ENCODE peak calls at places on chromosomes 11 and 22, in eight cellular contexts. One of them, this sample, is unnamed.

GRCh38 chr11:129331217-129331616 is 44.4 kb upstream of the BARX2 start:
- DNase-seq in CD8-positive, alpha-beta memory T cell: no peak
- DNase-seq in astrocyte of the cerebellum: no peak
- DNase-seq in HEK293T: no peak
- DNase-seq in thoracic aorta: no peak
- DNase-seq in AML-193: no peak
- DNase-seq in activated T-helper 1 cell treated with Interleukin-2 at 50 U/mL for 16 hours: no peak
- DNase-seq in ureter: no peak
- DNase-seq in this sample: no peak

GRCh38 chr22:38731703-38732161 is 24.1 kb downstream of the SUN2 start:
- DNase-seq in CD8-positive, alpha-beta memory T cell: no peak
- DNase-seq in astrocyte of the cerebellum: no peak
- DNase-seq in HEK293T: no peak
- DNase-seq in thoracic aorta: no peak
- DNase-seq in AML-193: no peak
- DNase-seq in activated T-helper 1 cell treated with Interleukin-2 at 50 U/mL for 16 hours: no peak
- DNase-seq in ureter: no peak
- DNase-seq in this sample: no peak

GRCh38 chr11:119338318-119338890 is 2.3 kb downstream of the C1QTNF5 start:
- DNase-seq in CD8-positive, alpha-beta memory T cell: peak
- DNase-seq in astrocyte of the cerebellum: peak
- DNase-seq in HEK293T: peak
- DNase-seq in thoracic aorta: no peak
- DNase-seq in AML-193: peak
- DNase-seq in activated T-helper 1 cell treated with Interleukin-2 at 50 U/mL for 16 hours: peak
- DNase-seq in ureter: no peak
- DNase-seq in this sample: no peak

GRCh38 chr11:20000393-20001134 is 159.7 kb downstream of the DBX1 start:
- DNase-seq in CD8-positive, alpha-beta memory T cell: no peak
- DNase-seq in astrocyte of the cerebellum: no peak
- DNase-seq in HEK293T: no peak
- DNase-seq in thoracic aorta: no peak
- DNase-seq in AML-193: no peak
- DNase-seq in activated T-helper 1 cell treated with Interleukin-2 at 50 U/mL for 16 hours: no peak
- DNase-seq in ureter: no peak
- DNase-seq in this sample: no peak

GRCh38 chr11:68946416-68947090 is 34.2 kb downstream of the MRGPRD start:
- DNase-seq in CD8-positive, alpha-beta memory T cell: no peak
- DNase-seq in astrocyte of the cerebellum: peak
- DNase-seq in HEK293T: no peak
- DNase-seq in thoracic aorta: no peak
- DNase-seq in AML-193: no peak
- DNase-seq in activated T-helper 1 cell treated with Interleukin-2 at 50 U/mL for 16 hours: no peak
- DNase-seq in ureter: no peak
- DNase-seq in this sample: peak

GRCh38 chr11:5198285-5198684 is 2.2 kb downstream of the OR51V1 start:
- DNase-seq in CD8-positive, alpha-beta memory T cell: no peak
- DNase-seq in astrocyte of the cerebellum: no peak
- DNase-seq in HEK293T: no peak
- DNase-seq in thoracic aorta: no peak
- DNase-seq in AML-193: no peak
- DNase-seq in activated T-helper 1 cell treated with Interleukin-2 at 50 U/mL for 16 hours: no peak
- DNase-seq in ureter: no peak
- DNase-seq in this sample: no peak

GRCh38 chr11:28696591-28696990 is 588.4 kb downstream of the METTL15 start:
- DNase-seq in CD8-positive, alpha-beta memory T cell: no peak
- DNase-seq in astrocyte of the cerebellum: no peak
- DNase-seq in HEK293T: no peak
- DNase-seq in thoracic aorta: no peak
- DNase-seq in AML-193: no peak
- DNase-seq in activated T-helper 1 cell treated with Interleukin-2 at 50 U/mL for 16 hours: no peak
- DNase-seq in ureter: no peak
- DNase-seq in this sample: no peak

GRCh38 chr22:50613291-50613981 is 12.8 kb downstream of the MAPK8IP2 start:
- DNase-seq in CD8-positive, alpha-beta memory T cell: no peak
- DNase-seq in astrocyte of the cerebellum: no peak
- DNase-seq in HEK293T: no peak
- DNase-seq in thoracic aorta: no peak
- DNase-seq in AML-193: no peak
- DNase-seq in activated T-helper 1 cell treated with Interleukin-2 at 50 U/mL for 16 hours: no peak
- DNase-seq in ureter: no peak
- DNase-seq in this sample: no peak

GRCh38 chr11:64745219-64745522 is 1.2 kb upstream of the RASGRP2 start:
- DNase-seq in CD8-positive, alpha-beta memory T cell: peak
- DNase-seq in astrocyte of the cerebellum: no peak
- DNase-seq in HEK293T: no peak
- DNase-seq in thoracic aorta: no peak
- DNase-seq in AML-193: peak
- DNase-seq in activated T-helper 1 cell treated with Interleukin-2 at 50 U/mL for 16 hours: peak
- DNase-seq in ureter: peak
- DNase-seq in this sample: no peak

GRCh38 chr22:37454857-37455686 is 27.8 kb upstream of the ELFN2 start:
- DNase-seq in CD8-positive, alpha-beta memory T cell: no peak
- DNase-seq in astrocyte of the cerebellum: peak
- DNase-seq in HEK293T: no peak
- DNase-seq in thoracic aorta: no peak
- DNase-seq in AML-193: no peak
- DNase-seq in activated T-helper 1 cell treated with Interleukin-2 at 50 U/mL for 16 hours: no peak
- DNase-seq in ureter: no peak
- DNase-seq in this sample: peak

GRCh38 chr22:50267591-50268390 is 2.4 kb downstream of the MAPK11 start:
- DNase-seq in CD8-positive, alpha-beta memory T cell: peak
- DNase-seq in astrocyte of the cerebellum: no peak
- DNase-seq in HEK293T: no peak
- DNase-seq in thoracic aorta: no peak
- DNase-seq in AML-193: no peak
- DNase-seq in activated T-helper 1 cell treated with Interleukin-2 at 50 U/mL for 16 hours: peak
- DNase-seq in ureter: peak
- DNase-seq in this sample: no peak

GRCh38 chr11:111797145-111797581 is 31.0 kb upstream of the PPP2R1B start:
- DNase-seq in CD8-positive, alpha-beta memory T cell: no peak
- DNase-seq in astrocyte of the cerebellum: no peak
- DNase-seq in HEK293T: no peak
- DNase-seq in thoracic aorta: no peak
- DNase-seq in AML-193: peak
- DNase-seq in activated T-helper 1 cell treated with Interleukin-2 at 50 U/mL for 16 hours: no peak
- DNase-seq in ureter: no peak
- DNase-seq in this sample: no peak